ENCODE peak calls at places on chromosomes 13 and 19, in six cellular contexts. One of them, this sample, is unnamed.

GRCh38 chr19:34767967-34768366 is 5.0 kb downstream of the ZNF599 start:
- DNase-seq in brain microvascular endothelial cell: no peak
- DNase-seq in fibroblast of lung: no peak
- DNase-seq in stomach: no peak
- DNase-seq in HL-60: no peak
- DNase-seq in heart left ventricle: no peak
- DNase-seq in this sample: no peak

GRCh38 chr19:39167461-39168257 is 29.1 kb upstream of the NCCRP1 start:
- DNase-seq in heart left ventricle: no peak
- DNase-seq in fibroblast of lung: no peak
- DNase-seq in brain microvascular endothelial cell: no peak
- DNase-seq in stomach: peak
- DNase-seq in HL-60: no peak
- DNase-seq in this sample: no peak

GRCh38 chr19:3868770-3869456 is at the start of gene ZFR2:
- DNase-seq in stomach: no peak
- DNase-seq in heart left ventricle: no peak
- DNase-seq in fibroblast of lung: no peak
- DNase-seq in HL-60: no peak
- DNase-seq in brain microvascular endothelial cell: no peak
- DNase-seq in this sample: peak

GRCh38 chr13:68099616-68100015 is 869.5 kb upstream of the PCDH9 start:
- DNase-seq in HL-60: no peak
- DNase-seq in fibroblast of lung: peak
- DNase-seq in stomach: no peak
- DNase-seq in heart left ventricle: no peak
- DNase-seq in brain microvascular endothelial cell: peak
- DNase-seq in this sample: no peak

GRCh38 chr19:49665301-49666119 is at the start of the genes BCL2L12 and IRF3:
- DNase-seq in brain microvascular endothelial cell: peak
- DNase-seq in stomach: peak
- DNase-seq in heart left ventricle: peak
- DNase-seq in fibroblast of lung: peak
- DNase-seq in HL-60: peak
- DNase-seq in this sample: peak

GRCh38 chr13:93957371-93957770 is 522.1 kb downstream of the DCT start:
- DNase-seq in fibroblast of lung: no peak
- DNase-seq in HL-60: no peak
- DNase-seq in heart left ventricle: no peak
- DNase-seq in brain microvascular endothelial cell: no peak
- DNase-seq in stomach: no peak
- DNase-seq in this sample: no peak

GRCh38 chr19:18541258-18541991 is 1.9 kb downstream of the FKBP8 start:
- DNase-seq in fibroblast of lung: no peak
- DNase-seq in brain microvascular endothelial cell: no peak
- DNase-seq in heart left ventricle: no peak
- DNase-seq in stomach: no peak
- DNase-seq in HL-60: no peak
- DNase-seq in this sample: no peak

GRCh38 chr19:50835785-50836542 is 2.6 kb upstream of the KLK15 start:
- DNase-seq in HL-60: peak
- DNase-seq in heart left ventricle: peak
- DNase-seq in fibroblast of lung: peak
- DNase-seq in brain microvascular endothelial cell: peak
- DNase-seq in stomach: peak
- DNase-seq in this sample: peak

GRCh38 chr19:17473041-17473440 is 2.7 kb downstream of the SLC27A1 start:
- DNase-seq in brain microvascular endothelial cell: peak
- DNase-seq in heart left ventricle: no peak
- DNase-seq in fibroblast of lung: peak
- DNase-seq in HL-60: peak
- DNase-seq in stomach: peak
- DNase-seq in this sample: no peak

GRCh38 chr19:8489591-8490394 is 12.6 kb downstream of the PRAM1 start:
- DNase-seq in HL-60: no peak
- DNase-seq in heart left ventricle: no peak
- DNase-seq in brain microvascular endothelial cell: no peak
- DNase-seq in stomach: no peak
- DNase-seq in fibroblast of lung: no peak
- DNase-seq in this sample: no peak

GRCh38 chr19:42942187-42942789 is 5.3 kb upstream of the PSG7 start:
- DNase-seq in HL-60: no peak
- DNase-seq in stomach: no peak
- DNase-seq in fibroblast of lung: peak
- DNase-seq in heart left ventricle: no peak
- DNase-seq in brain microvascular endothelial cell: no peak
- DNase-seq in this sample: no peak

GRCh38 chr19:56126983-56127780 is 6.1 kb upstream of the ZNF787 start:
- DNase-seq in fibroblast of lung: no peak
- DNase-seq in stomach: no peak
- DNase-seq in HL-60: no peak
- DNase-seq in heart left ventricle: no peak
- DNase-seq in brain microvascular endothelial cell: no peak
- DNase-seq in this sample: no peak

GRCh38 chr13:95784161-95784880 is 107.4 kb downstream of the DNAJC3 start:
- DNase-seq in stomach: no peak
- DNase-seq in fibroblast of lung: peak
- DNase-seq in brain microvascular endothelial cell: peak
- DNase-seq in HL-60: no peak
- DNase-seq in heart left ventricle: no peak
- DNase-seq in this sample: no peak

GRCh38 chr13:31431722-31432137 is 232.0 kb downstream of the B3GLCT start:
- DNase-seq in brain microvascular endothelial cell: peak
- DNase-seq in fibroblast of lung: peak
- DNase-seq in stomach: peak
- DNase-seq in HL-60: peak
- DNase-seq in heart left ventricle: peak
- DNase-seq in this sample: no peak

GRCh38 chr13:24672141-24673132 is 7.8 kb upstream of the ATP12A start:
- DNase-seq in brain microvascular endothelial cell: no peak
- DNase-seq in fibroblast of lung: no peak
- DNase-seq in HL-60: no peak
- DNase-seq in stomach: no peak
- DNase-seq in heart left ventricle: no peak
- DNase-seq in this sample: no peak

GRCh38 chr19:345320-345879 is 804 bp upstream of the MIER2 start:
- DNase-seq in HL-60: no peak
- DNase-seq in brain microvascular endothelial cell: no peak
- DNase-seq in heart left ventricle: no peak
- DNase-seq in stomach: no peak
- DNase-seq in fibroblast of lung: no peak
- DNase-seq in this sample: no peak

GRCh38 chr13:78020861-78021260 is 102.2 kb upstream of the EDNRB start:
- DNase-seq in brain microvascular endothelial cell: no peak
- DNase-seq in heart left ventricle: no peak
- DNase-seq in HL-60: no peak
- DNase-seq in fibroblast of lung: no peak
- DNase-seq in stomach: no peak
- DNase-seq in this sample: no peak

GRCh38 chr13:50284540-50284939 is 269.3 kb downstream of the KCNRG start:
- DNase-seq in HL-60: peak
- DNase-seq in fibroblast of lung: no peak
- DNase-seq in brain microvascular endothelial cell: no peak
- DNase-seq in stomach: no peak
- DNase-seq in heart left ventricle: no peak
- DNase-seq in this sample: no peak

GRCh38 chr19:35908010-35908441 is at the start of gene TYROBP:
- DNase-seq in brain microvascular endothelial cell: no peak
- DNase-seq in fibroblast of lung: no peak
- DNase-seq in stomach: no peak
- DNase-seq in HL-60: no peak
- DNase-seq in heart left ventricle: peak
- DNase-seq in this sample: no peak

GRCh38 chr19:48940902-48941301 is 7.4 kb downstream of the DHDH start:
- DNase-seq in heart left ventricle: no peak
- DNase-seq in fibroblast of lung: no peak
- DNase-seq in brain microvascular endothelial cell: no peak
- DNase-seq in stomach: no peak
- DNase-seq in HL-60: no peak
- DNase-seq in this sample: no peak

GRCh38 chr19:10026744-10027143 is 13.5 kb downstream of the RDH8 start:
- DNase-seq in fibroblast of lung: no peak
- DNase-seq in heart left ventricle: no peak
- DNase-seq in stomach: no peak
- DNase-seq in HL-60: no peak
- DNase-seq in brain microvascular endothelial cell: no peak
- DNase-seq in this sample: no peak

GRCh38 chr13:101757446-101758039 is 305.1 kb downstream of the ITGBL1 start:
- DNase-seq in heart left ventricle: no peak
- DNase-seq in stomach: no peak
- DNase-seq in brain microvascular endothelial cell: no peak
- DNase-seq in fibroblast of lung: peak
- DNase-seq in HL-60: no peak
- DNase-seq in this sample: no peak

GRCh38 chr13:40398060-40398459 is 268.4 kb downstream of the FOXO1 start:
- DNase-seq in stomach: no peak
- DNase-seq in brain microvascular endothelial cell: no peak
- DNase-seq in fibroblast of lung: no peak
- DNase-seq in heart left ventricle: no peak
- DNase-seq in HL-60: peak
- DNase-seq in this sample: no peak

GRCh38 chr13:111904701-111905608 is 162.0 kb upstream of the SOX1 start:
- DNase-seq in HL-60: no peak
- DNase-seq in fibroblast of lung: no peak
- DNase-seq in brain microvascular endothelial cell: no peak
- DNase-seq in heart left ventricle: no peak
- DNase-seq in stomach: no peak
- DNase-seq in this sample: no peak

GRCh38 chr13:35485451-35485850 is 9.0 kb upstream of the MAB21L1 start:
- DNase-seq in stomach: no peak
- DNase-seq in heart left ventricle: no peak
- DNase-seq in brain microvascular endothelial cell: no peak
- DNase-seq in HL-60: no peak
- DNase-seq in fibroblast of lung: no peak
- DNase-seq in this sample: no peak

GRCh38 chr13:112688560-112689497 is 1.0 kb upstream of the ATP11A start:
- DNase-seq in HL-60: peak
- DNase-seq in brain microvascular endothelial cell: no peak
- DNase-seq in heart left ventricle: peak
- DNase-seq in stomach: peak
- DNase-seq in fibroblast of lung: peak
- DNase-seq in this sample: no peak

GRCh38 chr13:98507060-98507797 is 69.7 kb downstream of the STK24 start:
- DNase-seq in HL-60: no peak
- DNase-seq in brain microvascular endothelial cell: peak
- DNase-seq in heart left ventricle: peak
- DNase-seq in stomach: peak
- DNase-seq in fibroblast of lung: peak
- DNase-seq in this sample: no peak

GRCh38 chr13:79404361-79404760 is 1.7 kb downstream of the RBM26 start:
- DNase-seq in brain microvascular endothelial cell: no peak
- DNase-seq in HL-60: no peak
- DNase-seq in stomach: no peak
- DNase-seq in fibroblast of lung: peak
- DNase-seq in heart left ventricle: no peak
- DNase-seq in this sample: no peak
- H3K27ac ChIP-seq in brain microvascular endothelial cell: no peak
- H3K27ac ChIP-seq in HL-60: peak
- H3K27ac ChIP-seq in stomach: peak
- H3K27ac ChIP-seq in fibroblast of lung: peak
- H3K27ac ChIP-seq in heart left ventricle: no peak
- H3K27ac ChIP-seq in this sample: no peak

DNA sequence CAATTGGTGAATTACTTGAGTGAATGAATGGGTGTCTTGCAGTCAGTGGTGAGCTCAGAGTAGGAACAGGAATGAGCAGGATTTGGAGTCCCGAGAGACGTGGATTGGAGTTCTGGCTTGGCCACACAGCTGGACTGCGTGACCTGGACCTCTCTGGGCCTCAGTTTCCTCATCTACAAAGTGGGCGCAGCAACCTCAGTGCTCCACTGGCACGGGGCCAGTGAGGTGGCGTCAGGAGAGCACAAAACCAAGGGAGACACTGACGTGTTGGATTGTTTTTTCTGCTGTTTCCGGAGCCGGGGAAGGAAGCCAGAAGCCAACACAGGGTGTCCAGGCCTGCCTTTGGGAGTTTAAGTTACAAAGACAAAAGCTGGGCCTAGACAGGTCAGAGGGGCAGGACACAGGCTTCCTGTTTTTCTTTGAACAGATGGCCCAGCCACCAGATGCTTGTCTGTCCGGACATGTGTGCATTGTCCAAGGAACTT is 6.5 kb upstream of the DOCK6 start:
- DNase-seq in brain microvascular endothelial cell: peak
- DNase-seq in stomach: peak
- DNase-seq in HL-60: no peak
- DNase-seq in heart left ventricle: peak
- DNase-seq in fibroblast of lung: peak
- DNase-seq in this sample: no peak
- H3K27ac ChIP-seq in brain microvascular endothelial cell: peak
- H3K27ac ChIP-seq in stomach: peak
- H3K27ac ChIP-seq in HL-60: no peak
- H3K27ac ChIP-seq in heart left ventricle: peak
- H3K27ac ChIP-seq in fibroblast of lung: peak
- H3K27ac ChIP-seq in this sample: no peak

GRCh38 chr13:113835461-113836274 is 28.2 kb downstream of the GAS6 start:
- DNase-seq in fibroblast of lung: peak
- DNase-seq in stomach: no peak
- DNase-seq in heart left ventricle: no peak
- DNase-seq in HL-60: no peak
- DNase-seq in brain microvascular endothelial cell: no peak
- DNase-seq in this sample: no peak
- H3K27ac ChIP-seq in fibroblast of lung: peak
- H3K27ac ChIP-seq in stomach: no peak
- H3K27ac ChIP-seq in heart left ventricle: no peak
- H3K27ac ChIP-seq in HL-60: no peak
- H3K27ac ChIP-seq in brain microvascular endothelial cell: peak
- H3K27ac ChIP-seq in this sample: no peak

GRCh38 chr19:41217741-41218140 is 1.3 kb upstream of the AXL start:
- DNase-seq in brain microvascular endothelial cell: no peak
- DNase-seq in heart left ventricle: no peak
- DNase-seq in HL-60: no peak
- DNase-seq in fibroblast of lung: no peak
- DNase-seq in stomach: no peak
- DNase-seq in this sample: no peak

GRCh38 chr19:41221514-41222205 is 2.6 kb downstream of the AXL start:
- DNase-seq in fibroblast of lung: no peak
- DNase-seq in stomach: no peak
- DNase-seq in brain microvascular endothelial cell: no peak
- DNase-seq in heart left ventricle: no peak
- DNase-seq in HL-60: no peak
- DNase-seq in this sample: no peak

GRCh38 chr19:41219924-41220567 is 1.0 kb downstream of the AXL start:
- DNase-seq in brain microvascular endothelial cell: peak
- DNase-seq in stomach: no peak
- DNase-seq in heart left ventricle: peak
- DNase-seq in HL-60: no peak
- DNase-seq in fibroblast of lung: peak
- DNase-seq in this sample: no peak

GRCh38 chr19:41218615-41219507 is at the start of gene AXL:
- DNase-seq in brain microvascular endothelial cell: peak
- DNase-seq in HL-60: no peak
- DNase-seq in heart left ventricle: peak
- DNase-seq in stomach: peak
- DNase-seq in fibroblast of lung: peak
- DNase-seq in this sample: peak

DNA sequence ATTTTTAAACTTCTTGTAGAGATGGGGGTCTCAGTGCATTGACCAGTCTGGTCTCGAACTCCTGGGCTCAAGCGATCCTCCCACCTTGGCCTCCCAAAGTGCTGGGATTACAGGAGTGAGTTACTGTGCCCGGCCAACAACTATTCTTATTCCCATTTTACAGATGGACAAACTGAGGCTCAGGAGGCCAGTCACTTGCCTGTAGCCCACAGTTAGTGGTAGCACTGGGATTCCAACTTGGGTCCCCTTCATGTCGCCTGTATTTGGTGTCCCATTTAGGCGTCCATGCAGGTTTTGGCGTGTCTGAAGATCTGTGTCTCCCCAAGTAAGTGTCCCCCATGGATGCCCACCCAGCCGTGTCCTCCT is 791 bp upstream of the AXL start:
- DNase-seq in fibroblast of lung: no peak
- DNase-seq in brain microvascular endothelial cell: no peak
- DNase-seq in stomach: no peak
- DNase-seq in heart left ventricle: no peak
- DNase-seq in HL-60: no peak
- DNase-seq in this sample: no peak
- H3K27ac ChIP-seq in fibroblast of lung: peak
- H3K27ac ChIP-seq in brain microvascular endothelial cell: peak
- H3K27ac ChIP-seq in stomach: peak
- H3K27ac ChIP-seq in heart left ventricle: peak
- H3K27ac ChIP-seq in HL-60: no peak
- H3K27ac ChIP-seq in this sample: peak